ENCODE peak calls at places on chromosomes 6 and 20, in five cellular contexts. L, C, F, P and G are unnamed samples. For H3K27me3 and H3K4me1, the result is how much of the 10 kb centered on the place peaks cover.

GRCh38 chr6:76072562-76072961 is at the start of gene IMPG1:
- DNase-seq in L (no peak), C (no peak), F (no peak), P (no peak), G (no peak)

GRCh38 chr6:168314029-168314420 is 5.6 kb downstream of the DACT2 start:
- DNase-seq in F (no peak), L (no peak), C (no peak), P (no peak), G (peak)

GRCh38 chr6:131129657-131130545 is 5.4 kb upstream of the AKAP7 start:
- DNase-seq in L (no peak), C (no peak), F (no peak), P (no peak), G (no peak)

GRCh38 chr6:148965287-148965686 is 218.5 kb downstream of the UST start:
- DNase-seq in F (no peak), P (no peak), L (no peak), C (no peak), G (no peak)

GRCh38 chr6:6469074-6469473 is 119.4 kb upstream of the LY86 start:
- DNase-seq in P (no peak), C (no peak), F (no peak), L (no peak), G (no peak)

GRCh38 chr6:50843842-50844241 is 25.2 kb downstream of the TFAP2B start:
- DNase-seq in L (no peak), C (no peak), F (no peak), P (peak), G (peak)

GRCh38 chr6:148570456-148570855 is 176.4 kb upstream of the UST start:
- DNase-seq in P (no peak), F (no peak), C (no peak), L (no peak), G (no peak)

GRCh38 chr6:104418125-104418524 is 441.6 kb downstream of the HACE1 start:
- DNase-seq in C (no peak), L (no peak), P (no peak), F (no peak), G (no peak)

GRCh38 chr6:88763160-88763559 is 200.3 kb downstream of the RNGTT start:
- DNase-seq in P (no peak), C (no peak), L (no peak), F (no peak), G (no peak)

GRCh38 chr6:169809386-169809785 is 58.0 kb downstream of the ERMARD start:
- DNase-seq in L (no peak), F (no peak), P (no peak), C (no peak), G (no peak)

GRCh38 chr20:43389231-43389630 is 68.5 kb upstream of the SRSF6 start:
- DNase-seq in C (peak), F (no peak), P (no peak), L (no peak), G (peak)

GRCh38 chr20:24470031-24470781 is 777 bp downstream of the SYNDIG1 start:
- DNase-seq in F (no peak), P (peak), C (no peak), L (no peak), G (peak)

GRCh38 chr20:10111144-10111771 is 76.5 kb downstream of the ANKEF1 start:
- DNase-seq in F (no peak), L (peak), P (no peak), C (no peak), G (no peak)

GRCh38 chr20:62284448-62284847 is 18.3 kb upstream of the ADRM1 start:
- DNase-seq in C (no peak), P (no peak), L (no peak), F (no peak), G (no peak)

GRCh38 chr6:35240838-35241801 is 18.4 kb upstream of the ZNF76 start:
- DNase-seq in C (peak), P (peak), F (peak), L (peak), G (peak)

GRCh38 chr6:74873911-74874310 is 331.9 kb downstream of the COL12A1 start:
- DNase-seq in P (no peak), L (no peak), C (no peak), F (no peak), G (no peak)

GRCh38 chr6:33172307-33173227 is 19.7 kb downstream of the COL11A2 start:
- DNase-seq in C (peak), P (peak), L (no peak), F (no peak), G (no peak)

GRCh38 chr20:33985280-33985679 is 8.4 kb upstream of the RALY start:
- DNase-seq in P (no peak), F (no peak), C (no peak), L (no peak), G (no peak)

GRCh38 chr6:79453558-79454042 is 83.6 kb downstream of the LCA5 start:
- DNase-seq in L (no peak), P (no peak), C (no peak), F (no peak), G (no peak)

GRCh38 chr20:3687655-3688054 is 5.8 kb upstream of the ADAM33 start:
- DNase-seq in F (no peak), C (no peak), P (no peak), L (no peak), G (no peak)

GRCh38 chr6:30544666-30545272 is 11.5 kb downstream of the GNL1 start:
- DNase-seq in P (no peak), L (no peak), F (no peak), C (no peak), G (no peak)

GRCh38 chr20:401682-402495 is 6.2 kb upstream of the RBCK1 start:
- DNase-seq in L (peak), F (no peak), P (no peak), C (no peak), G (no peak)

GRCh38 chr20:32155017-32155965 is 45.8 kb downstream of the TM9SF4 start:
- DNase-seq in F (no peak), L (peak), P (peak), C (peak), G (peak)

GRCh38 chr6:159969204-159969912 is 476 bp downstream of the IGF2R start:
- DNase-seq in P (peak), F (no peak), C (peak), L (peak), G (no peak)

GRCh38 chr6:116476021-116476678 is 15.0 kb downstream of the CALHM6 start:
- DNase-seq in L (peak), C (no peak), F (no peak), P (no peak), G (no peak)

GRCh38 chr20:32638848-32639247 is 34.9 kb downstream of the C20orf203 start:
- DNase-seq in C (no peak), F (no peak), P (no peak), L (no peak), G (no peak)

GRCh38 chr20:4951299-4951698 is 50.0 kb downstream of the SLC23A2 start:
- DNase-seq in P (no peak), F (no peak), C (no peak), L (no peak), G (no peak)

GRCh38 chr20:25360631-25361286 is 29.9 kb downstream of the ABHD12 start:
- DNase-seq in C (no peak), P (no peak), F (no peak), L (no peak), G (no peak)

GRCh38 chr20:63626424-63627128 is at the start of gene GMEB2:
- DNase-seq in L (peak), P (peak), F (peak), C (peak), G (peak)

GRCh38 chr6:18262812-18263560 is 1.3 kb downstream of the DEK start:
- DNase-seq in C (no peak), F (no peak), P (no peak), L (no peak), G (no peak)

GRCh38 chr6:38594008-38594665 is 45.6 kb downstream of the BTBD9 start:
- DNase-seq in F (no peak), C (no peak), P (no peak), L (no peak), G (no peak)

GRCh38 chr6:104958178-104958520 is 1.2 kb downstream of the LIN28B start:
- DNase-seq in F (no peak), P (no peak), C (no peak), L (no peak), G (no peak)

GRCh38 chr6:144400321-144400720 is 115.2 kb downstream of the UTRN start:
- DNase-seq in L (no peak), C (no peak), F (no peak), P (no peak), G (no peak)

DNA sequence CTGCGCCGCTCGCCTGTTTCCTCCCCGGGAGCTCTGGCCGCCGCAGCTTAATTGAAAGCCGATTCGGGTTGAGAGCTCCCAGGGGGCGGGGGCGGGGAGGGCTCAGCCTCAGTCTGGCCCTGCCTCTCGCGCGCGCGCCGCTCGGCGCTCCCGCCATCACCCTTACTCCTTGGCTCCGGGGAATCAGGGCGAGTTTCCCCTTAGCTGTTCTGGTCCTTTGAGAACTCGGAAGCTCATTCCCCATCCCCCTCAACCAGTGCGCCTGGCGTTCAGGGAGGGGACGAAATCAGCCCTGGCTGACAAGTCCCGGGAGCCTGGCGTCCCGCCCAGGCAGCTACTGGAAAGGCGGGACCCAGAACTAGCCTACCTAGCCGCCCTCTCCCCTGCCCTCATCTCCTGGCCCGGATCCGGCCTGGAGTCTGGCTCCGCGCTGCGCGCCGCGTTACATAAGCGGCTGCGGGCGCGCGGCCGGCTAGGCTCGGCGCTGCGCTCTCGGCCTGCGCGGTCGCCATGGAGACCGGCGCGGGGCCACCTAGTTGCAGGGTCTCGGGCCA is 2.8 kb downstream of the SLC12A5 start:
- DNase-seq in F (no peak), C (no peak), P (no peak), L (no peak), G (no peak)
- H3K27me3 ChIP-seq in F (under half), C (half or more), P (under half), L (half or more), G (half or more)

GRCh38 chr6:123801067-123801466 is 2.6 kb upstream of the NKAIN2 start:
- DNase-seq in P (no peak), L (no peak), C (no peak), F (no peak), G (no peak)

GRCh38 chr6:123803862-123804681 is at the start of gene NKAIN2:
- DNase-seq in F (no peak), P (no peak), C (peak), L (no peak), G (peak)

GRCh38 chr6:123803456-123803861 is 206 bp upstream of the NKAIN2 start:
- DNase-seq in C (no peak), P (no peak), F (no peak), L (no peak), G (no peak)

GRCh38 chr6:123802697-123803455 is 789 bp upstream of the NKAIN2 start:
- DNase-seq in L (peak), P (peak), C (peak), F (peak), G (peak)

GRCh38 chr6:123802351-123802696 is 1.3 kb upstream of the NKAIN2 start:
- DNase-seq in F (no peak), C (no peak), L (no peak), P (no peak), G (no peak)
- H3K4me3 ChIP-seq in F (no peak), C (peak), L (peak), P (peak), G (peak)

GRCh38 chr20:59940129-59940955 is at the start of the genes FAM217B and PPP1R3D:
- DNase-seq in L (peak), P (peak), F (peak), C (peak), G (peak)
- H3K4me1 ChIP-seq in L (under half), P (under half), F (under half), C (under half), G (under half)

GRCh38 chr6:125750692-125751333 is 1.4 kb downstream of the HEY2 start:
- DNase-seq in L (no peak), C (no peak), P (no peak), F (no peak), G (no peak)

GRCh38 chr6:125752773-125753172 is 3.3 kb downstream of the HEY2 start:
- DNase-seq in L (no peak), P (no peak), F (no peak), C (no peak), G (no peak)

GRCh38 chr6:125753218-125753936 is 3.9 kb downstream of the HEY2 start:
- DNase-seq in C (no peak), F (no peak), P (no peak), L (no peak), G (no peak)

GRCh38 chr6:125751334-125751916 is 2.0 kb downstream of the HEY2 start:
- DNase-seq in L (no peak), C (no peak), P (no peak), F (no peak), G (no peak)

GRCh38 chr6:125753937-125754259 is 4.5 kb downstream of the HEY2 start:
- DNase-seq in L (no peak), P (no peak), F (no peak), C (no peak), G (no peak)
- H3K27me3 ChIP-seq in L (half or more), P (under half), F (under half), C (half or more), G (under half)

GRCh38 chr6:11380969-11381744 is 148.7 kb upstream of the NEDD9 start:
- DNase-seq in P (no peak), F (no peak), C (no peak), L (no peak), G (no peak)
- H3K4me3 ChIP-seq in P (no peak), F (peak), C (peak), L (peak), G (no peak)